ENCODE peak calls at places on chromosome X, in four cellular contexts. Z is H1, F is H9, D is mesendoderm. K is an unnamed sample. For H3K4me1 and H3K79me2, the result is how much of the 10 kb centered on the place peaks cover.

GRCh38 chrX:103510031-103510430 is 9.3 kb downstream of the RAB40A start:
- DNase-seq in Z (no peak), F (no peak), D (no peak), K (no peak)

GRCh38 chrX:103730746-103731508 is 20.2 kb downstream of the TMEM31 start:
- DNase-seq in Z (no peak), F (no peak), D (peak), K (no peak)

GRCh38 chrX:2351999-2352995 is 148.5 kb downstream of the DHRSX start:
- DNase-seq in Z (no peak), F (no peak), D (peak), K (peak)

GRCh38 chrX:22389544-22390243 is 117.0 kb downstream of the CBLL2 start:
- DNase-seq in Z (no peak), F (no peak), D (peak), K (no peak)

GRCh38 chrX:154750301-154751120 is at the start of gene GAB3:
- DNase-seq in Z (peak), F (no peak), D (peak), K (peak)

GRCh38 chrX:49878834-49879655 is at the start of gene USP27X:
- DNase-seq in Z (peak), F (peak), D (peak), K (peak)

GRCh38 chrX:69236641-69237040 is 71.4 kb upstream of the PJA1 start:
- DNase-seq in Z (no peak), F (no peak), D (no peak), K (no peak)

GRCh38 chrX:48071064-48071985 is at the start of gene ZNF630:
- DNase-seq in Z (peak), F (peak), D (peak), K (peak)

GRCh38 chrX:3659761-3660160 is 53.7 kb downstream of the PRKX start:
- DNase-seq in Z (no peak), F (no peak), D (peak), K (peak)

GRCh38 chrX:36908801-36909403 is 99.3 kb upstream of the FAM47C start:
- DNase-seq in Z (no peak), F (no peak), D (peak), K (peak)

GRCh38 chrX:57172544-57172943 is 35.3 kb upstream of the SPIN2A start:
- DNase-seq in Z (no peak), F (no peak), D (no peak), K (no peak)

GRCh38 chrX:112997991-112998390 is 157.4 kb upstream of the AMOT start:
- DNase-seq in Z (no peak), F (no peak), D (peak), K (no peak)

GRCh38 chrX:47809065-47809788 is 27.5 kb upstream of the ZNF81 start:
- DNase-seq in Z (no peak), F (no peak), D (no peak), K (no peak)

GRCh38 chrX:57977992-57978391 is 67.7 kb upstream of the ZXDA start:
- DNase-seq in Z (no peak), F (no peak), D (no peak), K (no peak)

GRCh38 chrX:109732319-109732779 is 708 bp downstream of the ACSL4 start:
- DNase-seq in Z (peak), F (peak), D (peak), K (peak)

GRCh38 chrX:104351173-104351769 is 96.5 kb upstream of the ESX1 start:
- DNase-seq in Z (no peak), F (no peak), D (peak), K (peak)

GRCh38 chrX:22081475-22082092 is 49.5 kb downstream of the PHEX start:
- DNase-seq in Z (peak), F (peak), D (peak), K (peak)

GRCh38 chrX:118182050-118182449 is 65.4 kb upstream of the KLHL13 start:
- DNase-seq in Z (no peak), F (no peak), D (no peak), K (no peak)

GRCh38 chrX:3550160-3550765 is 163.2 kb downstream of the PRKX start:
- DNase-seq in Z (peak), F (no peak), D (peak), K (no peak)

GRCh38 chrX:281166-281999 is at the start of gene PLCXD1:
- DNase-seq in Z (peak), F (peak), D (peak), K (no peak)

GRCh38 chrX:41108007-41108683 is 22.9 kb downstream of the USP9X start:
- DNase-seq in Z (no peak), F (no peak), D (peak), K (peak)
- H3K4me1 ChIP-seq in Z (under half), F (under half), D (under half), K (under half)

GRCh38 chrX:107507093-107507743 is 57.8 kb downstream of the FRMPD3 start:
- DNase-seq in Z (no peak), F (no peak), D (no peak), K (no peak)
- H3K18ac ChIP-seq in Z (no peak), F (no peak), D (no peak), K (no peak)

GRCh38 chrX:133986008-133986683 is 752 bp upstream of the GPC3 start:
- DNase-seq in Z (peak), F (no peak), D (no peak), K (no peak)
- H3K79me2 ChIP-seq in Z (under half), F (under half), D (under half), K (under half)

GRCh38 chrX:129768186-129768585 is 11.6 kb upstream of the SASH3 start:
- DNase-seq in Z (no peak), F (no peak), D (no peak), K (no peak)
- H3K4me1 ChIP-seq in Z (under half), F (under half), D (under half), K (under half)

GRCh38 chrX:39475372-39475771 is 622.4 kb downstream of the BCOR start:
- DNase-seq in Z (no peak), F (no peak), D (peak), K (no peak)

GRCh38 chrX:39473812-39474211 is 623.9 kb downstream of the BCOR start:
- DNase-seq in Z (no peak), F (no peak), D (peak), K (no peak)

GRCh38 chrX:39477031-39477430 is 620.7 kb downstream of the BCOR start:
- DNase-seq in Z (no peak), F (no peak), D (no peak), K (no peak)

GRCh38 chrX:39477438-39478120 is 620.2 kb downstream of the BCOR start:
- DNase-seq in Z (peak), F (peak), D (peak), K (peak)

GRCh38 chrX:39476596-39476995 is 621.2 kb downstream of the BCOR start:
- DNase-seq in Z (no peak), F (peak), D (peak), K (no peak)
- H3K18ac ChIP-seq in Z (no peak), F (no peak), D (peak), K (no peak)

DNA sequence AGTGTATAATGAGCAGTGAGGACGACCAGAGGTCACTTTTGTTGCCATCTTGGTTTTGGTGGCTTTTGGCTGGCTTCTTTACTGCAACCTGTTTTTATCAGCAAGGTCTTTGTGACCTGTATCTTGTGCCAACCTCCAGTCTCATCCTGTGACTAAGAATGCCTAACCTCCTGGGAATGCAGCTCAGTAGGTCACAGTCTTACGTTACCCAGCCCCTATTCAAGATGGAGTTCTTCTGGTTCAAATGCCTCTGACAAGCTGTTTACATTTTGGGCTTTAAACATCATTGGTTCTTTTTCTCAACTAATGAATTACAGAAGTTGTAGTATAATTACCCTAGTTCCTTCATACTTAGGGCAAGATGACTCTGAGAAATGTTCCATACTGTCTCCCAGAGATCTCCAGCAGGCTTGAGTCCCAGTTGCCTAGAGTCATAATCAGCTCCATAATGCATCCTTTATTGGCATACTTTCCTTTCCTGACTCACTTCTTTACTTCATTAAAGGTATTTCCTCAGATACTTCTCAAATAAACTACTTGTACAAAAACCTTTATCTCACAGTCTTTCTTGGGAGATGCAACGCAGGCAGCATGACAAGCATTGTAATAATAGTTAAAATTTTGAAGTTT is 136.5 kb downstream of the KDM6A start:
- DNase-seq in Z (no peak), F (no peak), D (peak), K (peak)
- H3K79me2 ChIP-seq in Z (under half), F (under half), D (under half), K (under half)

GRCh38 chrX:39244146-39244545 is 442.9 kb downstream of the MID1IP1 start:
- DNase-seq in Z (no peak), F (no peak), D (no peak), K (no peak)
- H3K4me1 ChIP-seq in Z (under half), F (under half), D (under half), K (under half)

K was measured in trophoblast cell.